ENCODE peak calls at places on chromosome 1, in six cellular contexts. One of them, this sample, is unnamed.

GRCh38 chr1:183962903-183963302 is 74.6 kb downstream of the COLGALT2 start:
- DNase-seq in heart left ventricle: no peak
- DNase-seq in naive thymus-derived CD4-positive, alpha-beta T cell: peak; percentile 27
- DNase-seq in IMR-90: no peak
- DNase-seq in SJSA1: no peak
- DNase-seq in thoracic aorta: no peak
- DNase-seq in this sample: no peak

GRCh38 chr1:95023399-95024050 is 49.2 kb downstream of the ALG14 start:
- DNase-seq in naive thymus-derived CD4-positive, alpha-beta T cell: no peak
- DNase-seq in heart left ventricle: no peak
- DNase-seq in IMR-90: peak; percentile 96
- DNase-seq in SJSA1: peak; percentile 86
- DNase-seq in thoracic aorta: no peak
- DNase-seq in this sample: no peak

GRCh38 chr1:160351629-160352028 is 8.4 kb downstream of the NCSTN start:
- DNase-seq in IMR-90: no peak
- DNase-seq in naive thymus-derived CD4-positive, alpha-beta T cell: no peak
- DNase-seq in thoracic aorta: no peak
- DNase-seq in SJSA1: no peak
- DNase-seq in heart left ventricle: no peak
- DNase-seq in this sample: no peak

GRCh38 chr1:53909946-53910345 is 16.0 kb downstream of the DIO1 start:
- DNase-seq in thoracic aorta: no peak
- DNase-seq in SJSA1: no peak
- DNase-seq in heart left ventricle: no peak
- DNase-seq in naive thymus-derived CD4-positive, alpha-beta T cell: no peak
- DNase-seq in IMR-90: peak; percentile 21
- DNase-seq in this sample: no peak

GRCh38 chr1:42927920-42928505 is 30.7 kb downstream of the SLC2A1 start:
- DNase-seq in naive thymus-derived CD4-positive, alpha-beta T cell: no peak
- DNase-seq in heart left ventricle: no peak
- DNase-seq in thoracic aorta: no peak
- DNase-seq in SJSA1: no peak
- DNase-seq in IMR-90: no peak
- DNase-seq in this sample: no peak

GRCh38 chr1:162364498-162364897 is 12.2 kb downstream of the SPATA46 start:
- DNase-seq in SJSA1: peak; percentile 25
- DNase-seq in naive thymus-derived CD4-positive, alpha-beta T cell: no peak
- DNase-seq in thoracic aorta: no peak
- DNase-seq in IMR-90: no peak
- DNase-seq in heart left ventricle: no peak
- DNase-seq in this sample: no peak

GRCh38 chr1:150474869-150475268 is 12.3 kb upstream of the TARS2 start:
- DNase-seq in thoracic aorta: no peak
- DNase-seq in heart left ventricle: no peak
- DNase-seq in naive thymus-derived CD4-positive, alpha-beta T cell: no peak
- DNase-seq in SJSA1: no peak
- DNase-seq in IMR-90: peak; percentile 7
- DNase-seq in this sample: no peak

GRCh38 chr1:46940307-46940706 is 969 bp downstream of the CYP4A11 start:
- DNase-seq in naive thymus-derived CD4-positive, alpha-beta T cell: no peak
- DNase-seq in heart left ventricle: no peak
- DNase-seq in SJSA1: no peak
- DNase-seq in thoracic aorta: no peak
- DNase-seq in IMR-90: no peak
- DNase-seq in this sample: no peak

GRCh38 chr1:38451541-38451993 is 405.0 kb upstream of the POU3F1 start:
- DNase-seq in heart left ventricle: no peak
- DNase-seq in SJSA1: peak; percentile 93
- DNase-seq in IMR-90: peak; percentile 30
- DNase-seq in naive thymus-derived CD4-positive, alpha-beta T cell: no peak
- DNase-seq in thoracic aorta: no peak
- DNase-seq in this sample: no peak

GRCh38 chr1:65558215-65558614 is 137.7 kb downstream of the LEPR start:
- DNase-seq in heart left ventricle: no peak
- DNase-seq in IMR-90: no peak
- DNase-seq in SJSA1: no peak
- DNase-seq in thoracic aorta: no peak
- DNase-seq in naive thymus-derived CD4-positive, alpha-beta T cell: no peak
- DNase-seq in this sample: no peak

DNA sequence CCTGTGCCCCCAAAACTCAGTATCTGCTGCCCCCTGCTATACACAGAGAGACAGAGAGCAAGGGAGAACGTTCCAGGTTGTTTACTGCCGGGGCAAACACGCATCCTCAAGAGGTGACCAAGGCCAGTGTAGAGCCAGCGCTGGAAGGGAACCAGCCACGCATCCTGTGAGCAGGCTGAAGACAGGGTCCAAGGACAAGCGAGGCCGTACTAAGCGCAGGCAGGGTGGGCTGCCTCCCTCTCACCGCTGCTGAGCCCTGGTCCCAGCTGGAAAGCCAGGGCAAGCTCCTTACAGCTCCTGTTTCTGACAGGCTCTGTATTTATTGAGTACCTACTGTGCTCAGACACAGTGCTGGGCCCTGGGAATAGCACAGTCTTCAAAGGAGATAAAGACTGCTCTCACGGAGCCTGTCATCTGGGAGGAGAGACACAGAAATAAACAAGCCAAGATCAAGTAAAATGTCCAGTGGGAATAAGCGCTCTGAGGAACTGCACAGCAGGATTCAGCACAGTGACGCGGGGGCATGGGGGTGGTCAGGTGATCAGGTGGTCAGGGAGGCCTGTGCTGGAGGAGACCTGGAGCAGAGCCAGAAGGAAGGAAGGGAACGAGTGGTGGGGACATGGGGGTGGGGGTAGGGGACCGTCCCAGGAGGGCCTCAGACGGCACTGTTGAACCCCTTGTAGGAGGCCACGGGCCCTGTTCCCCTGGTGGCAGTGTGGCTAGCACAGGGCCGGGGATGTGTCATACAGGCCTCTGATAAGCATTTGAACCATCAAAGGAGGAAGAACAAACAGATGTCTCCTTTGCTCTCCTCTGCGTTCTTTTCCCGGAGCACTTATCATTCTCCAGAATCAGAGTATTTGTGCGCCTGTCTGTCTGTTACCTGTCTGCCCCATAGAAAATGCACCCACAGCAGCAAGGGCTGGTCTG is 37.8 kb upstream of the EFHD2 start:
- DNase-seq in SJSA1: no peak
- DNase-seq in heart left ventricle: no peak
- DNase-seq in naive thymus-derived CD4-positive, alpha-beta T cell: no peak
- DNase-seq in IMR-90: no peak
- DNase-seq in thoracic aorta: no peak
- DNase-seq in this sample: no peak
- H3K27ac ChIP-seq in SJSA1: no peak overlapping the region
- H3K27ac ChIP-seq in heart left ventricle: peak overlapping the region; percentile 58
- H3K27ac ChIP-seq in naive thymus-derived CD4-positive, alpha-beta T cell: no peak overlapping the region
- H3K27ac ChIP-seq in IMR-90: no peak overlapping the region
- H3K27ac ChIP-seq in thoracic aorta: no peak overlapping the region
- H3K27ac ChIP-seq in this sample: no peak overlapping the region

DNA sequence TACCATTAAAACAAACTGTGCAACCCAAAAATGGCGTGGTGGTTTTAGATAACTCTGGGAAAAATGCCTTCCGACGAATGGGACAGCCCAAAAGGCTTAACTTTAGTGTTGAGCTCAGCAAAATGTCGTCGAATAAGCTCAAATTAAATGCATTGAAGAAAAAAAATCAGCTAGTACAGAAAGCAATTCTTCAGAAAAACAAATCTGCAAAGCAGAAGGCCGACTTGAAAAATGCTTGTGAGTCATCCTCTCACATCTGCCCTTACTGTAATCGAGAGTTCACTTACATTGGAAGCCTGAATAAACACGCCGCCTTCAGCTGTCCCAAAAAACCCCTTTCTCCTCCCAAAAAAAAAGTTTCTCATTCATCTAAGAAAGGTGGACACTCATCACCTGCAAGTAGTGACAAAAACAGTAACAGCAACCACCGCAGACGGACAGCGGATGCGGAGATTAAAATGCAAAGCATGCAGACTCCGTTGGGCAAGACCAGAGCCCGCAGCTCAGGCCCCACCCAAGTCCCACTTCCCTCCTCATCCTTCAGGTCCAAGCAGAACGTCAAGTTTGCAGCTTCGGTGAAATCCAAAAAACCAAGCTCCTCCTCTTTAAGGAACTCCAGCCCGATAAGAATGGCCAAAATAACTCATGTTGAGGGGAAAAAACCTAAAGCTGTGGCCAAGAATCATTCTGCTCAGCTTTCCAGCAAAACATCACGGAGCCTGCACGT is 82.1 kb downstream of the PRDM2 start:
- DNase-seq in heart left ventricle: no peak
- DNase-seq in naive thymus-derived CD4-positive, alpha-beta T cell: no peak
- DNase-seq in IMR-90: peak; percentile 86
- DNase-seq in SJSA1: peak; percentile 37
- DNase-seq in thoracic aorta: no peak
- DNase-seq in this sample: no peak
- H3K4me1 ChIP-seq in heart left ventricle: no peaks in the 10 kb centered on the region
- H3K4me1 ChIP-seq in naive thymus-derived CD4-positive, alpha-beta T cell: no peaks in the 10 kb centered on the region
- H3K4me1 ChIP-seq in IMR-90: peaks cover 35% of the 10 kb centered on the region
- H3K4me1 ChIP-seq in SJSA1: peaks cover 28% of the 10 kb centered on the region
- H3K4me1 ChIP-seq in thoracic aorta: peaks cover 38% of the 10 kb centered on the region
- H3K4me1 ChIP-seq in this sample: peaks cover 7% of the 10 kb centered on the region

GRCh38 chr1:36822648-36823047 is 211.7 kb downstream of the GRIK3 start:
- DNase-seq in IMR-90: no peak
- DNase-seq in thoracic aorta: no peak
- DNase-seq in SJSA1: no peak
- DNase-seq in naive thymus-derived CD4-positive, alpha-beta T cell: no peak
- DNase-seq in heart left ventricle: no peak
- DNase-seq in this sample: no peak

GRCh38 chr1:36824390-36824861 is 209.9 kb downstream of the GRIK3 start:
- DNase-seq in heart left ventricle: no peak
- DNase-seq in IMR-90: no peak
- DNase-seq in thoracic aorta: no peak
- DNase-seq in naive thymus-derived CD4-positive, alpha-beta T cell: no peak
- DNase-seq in SJSA1: no peak
- DNase-seq in this sample: no peak

GRCh38 chr1:36818771-36819170 is 215.5 kb downstream of the GRIK3 start:
- DNase-seq in heart left ventricle: no peak
- DNase-seq in thoracic aorta: no peak
- DNase-seq in SJSA1: no peak
- DNase-seq in naive thymus-derived CD4-positive, alpha-beta T cell: no peak
- DNase-seq in IMR-90: no peak
- DNase-seq in this sample: no peak

GRCh38 chr1:36825226-36825625 is 209.1 kb downstream of the GRIK3 start:
- DNase-seq in naive thymus-derived CD4-positive, alpha-beta T cell: no peak
- DNase-seq in SJSA1: no peak
- DNase-seq in heart left ventricle: no peak
- DNase-seq in thoracic aorta: no peak
- DNase-seq in IMR-90: no peak
- DNase-seq in this sample: no peak

DNA sequence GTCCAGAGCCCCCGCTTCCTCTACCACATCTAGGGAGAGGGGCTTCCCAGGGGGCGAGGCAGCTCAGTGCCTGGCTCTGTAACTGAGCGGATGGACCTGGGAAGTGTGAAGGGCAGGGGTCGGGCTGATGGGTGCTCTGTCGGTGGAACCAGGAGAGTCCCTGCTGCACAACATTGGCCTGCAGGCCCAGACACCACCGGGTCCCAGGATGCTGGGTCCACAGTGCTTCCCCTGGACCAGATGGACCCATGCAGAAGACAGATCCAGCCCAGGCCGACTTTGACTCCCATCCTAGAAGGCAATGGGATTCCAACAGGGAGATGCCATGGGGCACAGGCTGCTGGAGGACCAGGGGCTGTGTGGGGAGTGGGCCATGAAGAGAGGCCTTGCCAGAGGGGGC is 212.9 kb downstream of the GRIK3 start:
- DNase-seq in thoracic aorta: no peak
- DNase-seq in IMR-90: no peak
- DNase-seq in SJSA1: no peak
- DNase-seq in heart left ventricle: no peak
- DNase-seq in naive thymus-derived CD4-positive, alpha-beta T cell: no peak
- DNase-seq in this sample: no peak
- H3K27ac ChIP-seq in thoracic aorta: no peak overlapping the region
- H3K27ac ChIP-seq in IMR-90: no peak overlapping the region
- H3K27ac ChIP-seq in SJSA1: no peak overlapping the region
- H3K27ac ChIP-seq in heart left ventricle: no peak overlapping the region
- H3K27ac ChIP-seq in naive thymus-derived CD4-positive, alpha-beta T cell: no peak overlapping the region
- H3K27ac ChIP-seq in this sample: no peak overlapping the region

GRCh38 chr1:116503535-116504307 is 67.1 kb downstream of the CD58 start:
- DNase-seq in IMR-90: no peak
- DNase-seq in naive thymus-derived CD4-positive, alpha-beta T cell: no peak
- DNase-seq in SJSA1: no peak
- DNase-seq in thoracic aorta: no peak
- DNase-seq in heart left ventricle: peak; percentile 76
- DNase-seq in this sample: no peak

GRCh38 chr1:116501041-116501869 is 69.6 kb downstream of the CD58 start:
- DNase-seq in SJSA1: no peak
- DNase-seq in naive thymus-derived CD4-positive, alpha-beta T cell: no peak
- DNase-seq in heart left ventricle: no peak
- DNase-seq in thoracic aorta: no peak
- DNase-seq in IMR-90: no peak
- DNase-seq in this sample: no peak

GRCh38 chr1:116504308-116505156 is 66.3 kb downstream of the CD58 start:
- DNase-seq in thoracic aorta: peak; percentile 50
- DNase-seq in SJSA1: peak; percentile 59
- DNase-seq in naive thymus-derived CD4-positive, alpha-beta T cell: peak; percentile 74
- DNase-seq in IMR-90: peak; percentile 62
- DNase-seq in heart left ventricle: peak; percentile 86
- DNase-seq in this sample: peak; percentile 58

GRCh38 chr1:116501870-116502244 is 69.0 kb downstream of the CD58 start:
- DNase-seq in naive thymus-derived CD4-positive, alpha-beta T cell: no peak
- DNase-seq in SJSA1: no peak
- DNase-seq in heart left ventricle: no peak
- DNase-seq in thoracic aorta: no peak
- DNase-seq in IMR-90: no peak
- DNase-seq in this sample: no peak

GRCh38 chr1:116502915-116503314 is 67.9 kb downstream of the CD58 start:
- DNase-seq in naive thymus-derived CD4-positive, alpha-beta T cell: no peak
- DNase-seq in thoracic aorta: no peak
- DNase-seq in IMR-90: no peak
- DNase-seq in SJSA1: no peak
- DNase-seq in heart left ventricle: no peak
- DNase-seq in this sample: no peak
- H3K4me1 ChIP-seq in naive thymus-derived CD4-positive, alpha-beta T cell: peaks cover 20% of the 10 kb centered on the region
- H3K4me1 ChIP-seq in thoracic aorta: peaks cover 17% of the 10 kb centered on the region
- H3K4me1 ChIP-seq in IMR-90: peaks cover 2% of the 10 kb centered on the region
- H3K4me1 ChIP-seq in SJSA1: peaks cover 17% of the 10 kb centered on the region
- H3K4me1 ChIP-seq in heart left ventricle: no peaks in the 10 kb centered on the region
- H3K4me1 ChIP-seq in this sample: peaks cover 7% of the 10 kb centered on the region

GRCh38 chr1:1893291-1893985 is 2.6 kb upstream of the GNB1 start:
- DNase-seq in heart left ventricle: peak; percentile 59
- DNase-seq in IMR-90: no peak
- DNase-seq in thoracic aorta: no peak
- DNase-seq in naive thymus-derived CD4-positive, alpha-beta T cell: no peak
- DNase-seq in SJSA1: no peak
- DNase-seq in this sample: no peak
- H3K27ac ChIP-seq in heart left ventricle: no peak overlapping the region
- H3K27ac ChIP-seq in IMR-90: no peak overlapping the region
- H3K27ac ChIP-seq in thoracic aorta: no peak overlapping the region
- H3K27ac ChIP-seq in naive thymus-derived CD4-positive, alpha-beta T cell: peak overlapping the region; percentile 0
- H3K27ac ChIP-seq in SJSA1: no peak overlapping the region
- H3K27ac ChIP-seq in this sample: no peak overlapping the region

DNA sequence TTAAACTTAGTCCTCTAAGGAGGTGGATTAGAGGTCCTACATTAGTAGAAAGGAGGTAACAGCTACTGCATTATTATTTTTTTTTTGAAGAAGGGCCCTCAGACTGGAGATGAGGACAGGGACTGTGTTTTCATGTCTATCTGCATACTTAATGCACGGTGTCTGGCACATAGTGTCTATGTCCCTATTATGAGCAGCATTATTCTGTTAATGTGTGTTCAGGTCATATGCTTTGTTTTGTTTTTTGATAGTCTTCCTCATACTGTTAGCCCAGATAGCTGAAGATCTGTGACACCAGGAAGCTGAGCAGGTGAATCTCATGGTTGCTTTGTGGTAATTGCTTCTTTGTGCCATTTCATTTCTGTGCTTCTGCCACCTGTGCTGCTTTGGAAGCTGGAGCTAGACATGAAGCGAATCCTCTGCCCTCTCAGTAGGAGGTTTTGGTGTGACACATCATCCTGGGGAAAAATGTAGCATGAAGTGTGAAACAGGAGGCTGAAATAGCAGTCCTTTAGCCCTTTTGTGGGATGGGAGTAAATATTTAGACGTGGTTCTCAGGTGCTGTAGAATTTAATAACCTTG is 15.8 kb downstream of the SMAP2 start:
- DNase-seq in SJSA1: no peak
- DNase-seq in heart left ventricle: no peak
- DNase-seq in naive thymus-derived CD4-positive, alpha-beta T cell: no peak
- DNase-seq in IMR-90: no peak
- DNase-seq in thoracic aorta: no peak
- DNase-seq in this sample: no peak
- H3K4me1 ChIP-seq in SJSA1: peaks cover 43% of the 10 kb centered on the region
- H3K4me1 ChIP-seq in heart left ventricle: no peaks in the 10 kb centered on the region
- H3K4me1 ChIP-seq in naive thymus-derived CD4-positive, alpha-beta T cell: peaks cover 85% of the 10 kb centered on the region
- H3K4me1 ChIP-seq in IMR-90: peaks cover 11% of the 10 kb centered on the region
- H3K4me1 ChIP-seq in thoracic aorta: peaks cover 30% of the 10 kb centered on the region
- H3K4me1 ChIP-seq in this sample: no peaks in the 10 kb centered on the region